ENCODE peak calls at places on chromosome 5, in six cellular contexts. F is EH, T is HTR-8/SVneo, P is GM03348, N is C1 segment of cervical spinal cord, V is astrocyte of the cerebellum. M is an unnamed sample.

GRCh38 chr5:5629579-5629978 is 207.1 kb downstream of the ICE1 start:
- DNase-seq in F (no peak), T (no peak), P (no peak), N (no peak), V (no peak), M (no peak)

GRCh38 chr5:168347368-168347767 is 55.9 kb downstream of the WWC1 start:
- DNase-seq in F (no peak), T (no peak), P (no peak), N (no peak), V (no peak), M (no peak)

GRCh38 chr5:132426525-132427138 is 57.1 kb downstream of the SLC22A5 start:
- DNase-seq in F (peak; percentile 95), T (peak; percentile 80), P (peak; percentile 91), N (no peak), V (peak; percentile 65), M (peak; percentile 38)

GRCh38 chr5:123514615-123515355 is 2.8 kb downstream of the CSNK1G3 start:
- DNase-seq in F (no peak), T (no peak), P (no peak), N (no peak), V (no peak), M (no peak)

GRCh38 chr5:126921471-126922091 is 108.8 kb downstream of the MARCHF3 start:
- DNase-seq in F (no peak), T (no peak), P (no peak), N (no peak), V (no peak), M (no peak)

GRCh38 chr5:133032852-133033742 is 6.7 kb upstream of the ZCCHC10 start:
- DNase-seq in F (peak; percentile 43), T (no peak), P (no peak), N (no peak), V (no peak), M (no peak)

GRCh38 chr5:157116483-157116954 is 7.7 kb upstream of the HAVCR2 start:
- DNase-seq in F (no peak), T (no peak), P (no peak), N (no peak), V (no peak), M (no peak)

GRCh38 chr5:113510836-113511451 is 2.5 kb upstream of the YTHDC2 start:
- DNase-seq in F (peak; percentile 57), T (peak; percentile 31), P (peak; percentile 38), N (no peak), V (no peak), M (peak; percentile 23)

GRCh38 chr5:43149231-43149630 is 28.5 kb downstream of the ZNF131 start:
- DNase-seq in F (no peak), T (no peak), P (no peak), N (no peak), V (no peak), M (no peak)

GRCh38 chr5:177520906-177521513 is 4.2 kb upstream of the DDX41 start:
- DNase-seq in F (no peak), T (no peak), P (no peak), N (no peak), V (no peak), M (no peak)

GRCh38 chr5:150615141-150615699 is 25.2 kb upstream of the SYNPO start:
- DNase-seq in F (peak; percentile 51), T (no peak), P (peak; percentile 86), N (no peak), V (no peak), M (no peak)

GRCh38 chr5:87300744-87301143 is 33.1 kb downstream of the RASA1 start:
- DNase-seq in F (peak; percentile 94), T (peak; percentile 71), P (peak; percentile 80), N (no peak), V (peak; percentile 51), M (no peak)

GRCh38 chr5:159210306-159210722 is 961 bp upstream of the RNF145 start:
- DNase-seq in F (no peak), T (no peak), P (no peak), N (no peak), V (no peak), M (no peak)

M was measured in SHP77.